ENCODE peak calls at places on chromosomes 5 and 9, in four cellular contexts. G is lower lobe of right lung; B is body of pancreas; V is CD4-positive, alpha-beta T cell. F is an unnamed sample.

GRCh38 chr5:125038477-125038876 is 292.0 kb upstream of the ZNF608 start:
- DNase-seq in G (no peak), B (no peak), V (no peak), F (no peak)

GRCh38 chr9:98335666-98336065 is 80.2 kb upstream of the TBC1D2 start:
- DNase-seq in G (no peak), B (no peak), V (no peak), F (no peak)

GRCh38 chr5:107806705-107807104 is 136.0 kb upstream of the EFNA5 start:
- DNase-seq in G (no peak), B (no peak), V (no peak), F (no peak)

GRCh38 chr9:111900934-111901612 is 4.5 kb downstream of the UGCG start:
- DNase-seq in G (no peak), B (no peak), V (no peak), F (no peak)

GRCh38 chr5:54725391-54726280 is 208.1 kb downstream of the SNX18 start:
- DNase-seq in G (no peak), B (no peak), V (no peak), F (no peak)

GRCh38 chr9:79686381-79687130 is 114.8 kb downstream of the TLE4 start:
- DNase-seq in G (no peak), B (no peak), V (no peak), F (no peak)

GRCh38 chr5:55597014-55597981 is 62.5 kb upstream of the PLPP1 start:
- DNase-seq in G (no peak), B (peak), V (no peak), F (no peak)

GRCh38 chr9:132192728-132193127 is 30.9 kb downstream of the NTNG2 start:
- DNase-seq in G (no peak), B (peak), V (no peak), F (no peak)

GRCh38 chr5:140547508-140548299 is at the start of gene EIF4EBP3:
- DNase-seq in G (peak), B (peak), V (peak), F (peak)

GRCh38 chr9:129584136-129584535 is 36.8 kb downstream of the C9orf50 start:
- DNase-seq in G (peak), B (peak), V (peak), F (peak)

GRCh38 chr9:127809562-127810377 is 7.1 kb downstream of the FPGS start:
- DNase-seq in G (peak), B (no peak), V (no peak), F (no peak)

GRCh38 chr9:110532908-110533665 is 46.5 kb downstream of the SVEP1 start:
- DNase-seq in G (no peak), B (no peak), V (no peak), F (no peak)

GRCh38 chr5:179265529-179266290 is 79.6 kb downstream of the ADAMTS2 start:
- DNase-seq in G (peak), B (peak), V (no peak), F (no peak)

GRCh38 chr9:5825896-5826622 is 6.9 kb downstream of the ERMP1 start:
- DNase-seq in G (no peak), B (no peak), V (no peak), F (no peak)

GRCh38 chr5:175736652-175737051 is 78.8 kb downstream of the HRH2 start:
- DNase-seq in G (no peak), B (no peak), V (no peak), F (no peak)

GRCh38 chr5:98977723-98978122 is 48.9 kb upstream of the CHD1 start:
- DNase-seq in G (no peak), B (peak), V (no peak), F (peak)

GRCh38 chr5:56698463-56699381 is 116.6 kb upstream of the MAP3K1 start:
- DNase-seq in G (no peak), B (peak), V (no peak), F (no peak)

GRCh38 chr5:150710165-150710564 is 9.3 kb upstream of the RBM22 start:
- DNase-seq in G (no peak), B (no peak), V (no peak), F (peak)

GRCh38 chr5:132070460-132071337 is 2.9 kb upstream of the CSF2 start:
- DNase-seq in G (no peak), B (no peak), V (no peak), F (no peak)

GRCh38 chr5:172420215-172420934 is 34.0 kb downstream of the SH3PXD2B start:
- DNase-seq in G (peak), B (peak), V (no peak), F (peak)

GRCh38 chr5:127839072-127839471 is 135.9 kb downstream of the CCDC192 start:
- DNase-seq in G (no peak), B (no peak), V (no peak), F (no peak)

GRCh38 chr5:172123269-172123692 is 64.7 kb downstream of the STK10 start:
- DNase-seq in G (no peak), B (peak), V (no peak), F (no peak)

GRCh38 chr9:123174887-123175518 is 93.4 kb downstream of the STRBP start:
- DNase-seq in G (no peak), B (no peak), V (no peak), F (no peak)

GRCh38 chr9:130689937-130690700 is 3.5 kb upstream of the EXOSC2 start:
- DNase-seq in G (no peak), B (peak), V (no peak), F (peak)

GRCh38 chr5:34587355-34588241 is 68.5 kb upstream of the RAI14 start:
- DNase-seq in G (no peak), B (no peak), V (no peak), F (no peak)

GRCh38 chr9:132268725-132269352 is 85.9 kb downstream of the SETX start:
- DNase-seq in G (peak), B (peak), V (peak), F (peak)

GRCh38 chr9:81427870-81428269 is 261.5 kb downstream of the TLE1 start:
- DNase-seq in G (no peak), B (no peak), V (no peak), F (no peak)

GRCh38 chr5:31393126-31393525 is 138.8 kb downstream of the DROSHA start:
- DNase-seq in G (no peak), B (no peak), V (no peak), F (no peak)
- TF ChIP-seq CTCF in G (no peak), B (no peak), V (no peak), F (no peak)

DNA sequence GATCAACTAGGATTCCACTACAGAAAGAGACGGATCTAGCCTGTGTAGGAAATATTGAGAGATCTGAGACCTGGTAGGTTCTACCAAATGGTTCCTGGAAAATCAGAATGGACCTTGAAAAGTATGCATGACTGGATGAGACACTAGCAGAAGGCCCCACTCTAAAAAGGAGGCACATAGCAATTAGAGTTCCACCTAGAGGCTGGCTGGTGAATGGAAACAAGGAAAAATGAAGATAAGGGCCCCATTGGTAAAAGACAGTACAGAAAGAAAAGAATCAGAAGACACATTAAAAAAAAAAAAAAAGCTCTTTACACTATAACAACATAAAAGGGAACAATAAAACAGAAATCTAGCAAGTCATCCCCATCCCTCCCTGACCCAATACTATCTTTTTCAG is 518.5 kb downstream of the NR2F1-AS1 start:
- DNase-seq in G (no peak), B (no peak), V (no peak), F (no peak)
- TF ChIP-seq CTCF in G (no peak), B (no peak), V (no peak), F (peak)

DNA sequence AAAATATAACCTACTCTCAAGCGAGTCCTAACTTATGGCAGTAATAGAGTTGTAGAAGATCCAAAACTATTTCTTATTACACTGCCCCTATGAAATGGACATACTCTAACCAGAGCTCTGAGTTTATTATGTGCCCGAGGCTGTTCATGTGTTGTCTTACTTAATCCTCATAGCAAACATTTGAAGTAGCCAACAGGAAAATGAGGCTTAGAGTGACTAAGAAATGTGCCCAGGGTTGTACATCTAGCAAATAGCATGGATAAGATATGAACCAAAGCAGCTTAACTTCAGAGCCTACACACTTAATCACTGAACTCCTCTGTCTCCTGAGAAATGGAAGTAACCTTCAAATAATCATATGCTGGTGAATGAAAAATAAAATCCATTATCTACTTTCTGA is 1551.7 kb downstream of the MAT2B start:
- DNase-seq in G (no peak), B (no peak), V (no peak), F (no peak)
- TF ChIP-seq CTCF in G (no peak), B (no peak), V (no peak), F (no peak)

GRCh38 chr5:138918680-138919079 is 43.5 kb upstream of the LRRTM2 start:
- DNase-seq in G (no peak), B (no peak), V (no peak), F (no peak)

GRCh38 chr5:138925090-138925635 is 50.0 kb upstream of the LRRTM2 start:
- DNase-seq in G (no peak), B (no peak), V (no peak), F (no peak)

GRCh38 chr5:138922494-138922893 is 47.4 kb upstream of the LRRTM2 start:
- DNase-seq in G (no peak), B (no peak), V (no peak), F (no peak)

GRCh38 chr5:138914338-138914737 is 39.2 kb upstream of the LRRTM2 start:
- DNase-seq in G (no peak), B (no peak), V (no peak), F (no peak)

GRCh38 chr5:138920181-138920580 is 45.0 kb upstream of the LRRTM2 start:
- DNase-seq in G (no peak), B (no peak), V (no peak), F (no peak)
- TF ChIP-seq CTCF in G (no peak), B (no peak), V (no peak), F (no peak)

GRCh38 chr9:69207503-69207902 is 33.4 kb downstream of the TJP2 start:
- DNase-seq in G (no peak), B (no peak), V (no peak), F (no peak)
- TF ChIP-seq CTCF in G (no peak), B (peak), V (no peak), F (no peak)

GRCh38 chr5:160508780-160509361 is 87.2 kb downstream of the PTTG1 start:
- DNase-seq in G (no peak), B (peak), V (peak), F (peak)
- TF ChIP-seq CTCF in G (peak), B (peak), V (peak), F (peak)

GRCh38 chr5:94066437-94067207 is 325.2 kb upstream of the POU5F2 start:
- DNase-seq in G (no peak), B (no peak), V (no peak), F (no peak)

DNA sequence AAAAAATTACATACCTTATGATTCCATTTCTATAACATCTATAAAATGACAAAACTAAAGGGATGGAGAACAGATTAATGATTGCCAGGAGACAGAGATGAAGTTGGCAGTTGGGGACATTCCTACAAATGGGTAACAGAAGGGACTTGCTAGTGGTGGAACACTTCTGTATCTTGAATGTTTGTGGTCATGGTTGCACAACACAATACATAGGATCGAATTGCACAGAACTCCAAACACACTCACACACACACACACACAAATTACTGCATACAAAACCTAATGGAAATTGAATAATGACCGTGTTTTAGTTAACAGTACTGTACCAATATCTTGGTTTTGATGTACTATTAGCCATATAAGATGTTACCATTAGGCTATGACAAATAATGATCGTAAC is 330.7 kb upstream of the POU5F2 start:
- DNase-seq in G (no peak), B (no peak), V (no peak), F (no peak)
- TF ChIP-seq CTCF in G (no peak), B (no peak), V (no peak), F (no peak)

DNA sequence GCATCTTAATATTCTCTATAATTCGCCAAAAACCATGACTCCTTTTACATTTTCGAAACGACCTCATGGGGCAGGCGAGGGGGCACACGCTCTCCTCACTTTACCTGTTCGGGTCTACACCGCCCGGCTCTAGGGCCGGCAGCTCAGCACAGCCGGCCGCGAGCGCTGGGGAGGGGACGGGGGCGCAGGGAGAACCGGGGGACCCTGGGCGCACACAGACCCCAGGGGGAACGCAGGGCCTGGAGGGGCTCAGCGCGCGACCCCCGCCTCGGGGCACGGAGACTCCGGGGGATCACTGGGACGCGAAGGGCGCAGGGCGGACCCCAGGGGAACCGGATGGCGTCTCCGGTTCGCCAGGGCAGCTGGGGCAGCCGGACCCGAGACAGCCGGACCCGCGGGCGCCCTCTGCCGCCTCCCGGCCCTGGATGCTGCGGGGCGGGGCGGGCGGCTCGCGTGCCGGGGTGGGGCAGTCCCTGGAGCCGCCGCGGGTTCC is at the start of gene AHRR:
- DNase-seq in G (peak), B (peak), V (no peak), F (peak)
- TF ChIP-seq CTCF in G (peak), B (peak), V (peak), F (no peak)